ENCODE peak calls at places on chromosomes 1 and 21, in four cellular contexts. J is epithelial cell of esophagus, B is WERI-Rb-1, T is B cell. N is an unnamed sample.
A peak's percentile ranks its signal among the peaks of the same experiment; 100 is the strongest.

GRCh38 chr1:27575861-27576331 is 28.0 kb downstream of the AHDC1 start:
- DNase-seq in J (peak; percentile 70), B (no peak), T (no peak), N (no peak)

GRCh38 chr1:53343831-53344668 is 16.2 kb upstream of the LRP8 start:
- DNase-seq in J (no peak), B (no peak), T (no peak), N (peak; percentile 42)

GRCh38 chr1:198107041-198107440 is 49.8 kb upstream of the NEK7 start:
- DNase-seq in J (peak; percentile 66), B (no peak), T (no peak), N (no peak)

GRCh38 chr21:42337830-42338729 is 12.7 kb downstream of the TFF2 start:
- DNase-seq in J (peak; percentile 84), B (peak; percentile 88), T (peak; percentile 80), N (peak; percentile 76)

GRCh38 chr1:40143891-40144575 is 17.2 kb upstream of the RLF start:
- DNase-seq in J (peak; percentile 74), B (peak; percentile 64), T (peak; percentile 76), N (peak; percentile 71)

GRCh38 chr1:12543747-12544146 is 74.3 kb downstream of the DHRS3 start:
- DNase-seq in J (no peak), B (no peak), T (no peak), N (no peak)

GRCh38 chr1:25927541-25928265 is 21.5 kb upstream of the STMN1 start:
- DNase-seq in J (no peak), B (peak; percentile 89), T (no peak), N (no peak)

GRCh38 chr1:156148236-156148635 is 5.1 kb upstream of the SEMA4A start:
- DNase-seq in J (no peak), B (no peak), T (peak; percentile 65), N (no peak)

GRCh38 chr1:147769107-147769506 is 8.7 kb upstream of the GJA5 start:
- DNase-seq in J (no peak), B (no peak), T (no peak), N (no peak)

GRCh38 chr1:27940297-27940696 is 5.5 kb downstream of the SMPDL3B start:
- DNase-seq in J (no peak), B (peak; percentile 64), T (peak; percentile 66), N (no peak)

GRCh38 chr21:42466700-42467612 is 29.1 kb downstream of the RSPH1 start:
- DNase-seq in J (peak; percentile 56), B (peak; percentile 44), T (no peak), N (no peak)

GRCh38 chr1:45739137-45739536 is 11.3 kb downstream of the IPP start:
- DNase-seq in J (no peak), B (no peak), T (no peak), N (no peak)

GRCh38 chr1:6260433-6260934 is 414 bp downstream of the GPR153 start:
- DNase-seq in J (no peak), B (peak; percentile 45), T (no peak), N (no peak)

DNA sequence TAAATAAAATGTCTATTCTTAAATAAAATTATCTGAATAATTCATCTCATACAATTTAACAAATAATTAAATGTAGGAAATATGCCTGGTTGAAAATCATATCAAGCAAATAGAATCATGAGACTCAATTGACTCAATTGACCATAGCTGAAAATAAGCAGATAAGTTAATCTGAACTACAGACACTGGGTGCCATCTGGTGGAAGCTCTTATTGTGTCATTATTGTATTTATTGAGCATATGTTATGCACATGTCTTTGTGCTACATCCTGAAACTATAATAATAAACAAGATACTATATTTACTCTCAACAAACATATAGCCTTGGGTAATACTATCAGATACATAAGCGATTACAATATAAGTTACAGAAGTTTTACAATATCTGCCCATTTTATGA is 41.0 kb downstream of the BRINP3 start:
- DNase-seq in J (peak; percentile 43), B (no peak), T (no peak), N (no peak)
- TF ChIP-seq CTCF in J (peak; percentile 35), B (no peak), T (no peak), N (peak; percentile 63)

DNA sequence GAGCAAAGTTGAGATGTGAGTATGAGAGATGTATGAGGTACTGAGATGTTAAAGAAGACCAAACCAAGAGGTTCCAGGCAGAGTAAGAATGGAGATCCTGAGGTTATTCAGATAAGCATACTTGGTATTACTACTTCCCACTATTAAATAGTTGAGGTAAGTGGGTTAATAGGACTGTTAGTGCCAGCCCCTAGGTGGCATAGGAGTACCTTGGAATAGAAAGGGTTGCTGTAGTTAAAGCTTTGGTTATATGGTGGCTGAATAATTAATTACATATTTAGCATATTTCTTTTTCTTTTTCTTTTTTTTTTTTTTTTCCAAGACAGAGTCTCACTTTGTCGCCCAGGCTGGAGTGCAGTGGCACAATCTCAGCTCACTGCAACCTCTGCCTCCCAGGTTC is 397.9 kb upstream of the TMPRSS15 start:
- DNase-seq in J (peak; percentile 3), B (no peak), T (no peak), N (no peak)
- TF ChIP-seq CTCF in J (no peak), B (no peak), T (no peak), N (no peak)

DNA sequence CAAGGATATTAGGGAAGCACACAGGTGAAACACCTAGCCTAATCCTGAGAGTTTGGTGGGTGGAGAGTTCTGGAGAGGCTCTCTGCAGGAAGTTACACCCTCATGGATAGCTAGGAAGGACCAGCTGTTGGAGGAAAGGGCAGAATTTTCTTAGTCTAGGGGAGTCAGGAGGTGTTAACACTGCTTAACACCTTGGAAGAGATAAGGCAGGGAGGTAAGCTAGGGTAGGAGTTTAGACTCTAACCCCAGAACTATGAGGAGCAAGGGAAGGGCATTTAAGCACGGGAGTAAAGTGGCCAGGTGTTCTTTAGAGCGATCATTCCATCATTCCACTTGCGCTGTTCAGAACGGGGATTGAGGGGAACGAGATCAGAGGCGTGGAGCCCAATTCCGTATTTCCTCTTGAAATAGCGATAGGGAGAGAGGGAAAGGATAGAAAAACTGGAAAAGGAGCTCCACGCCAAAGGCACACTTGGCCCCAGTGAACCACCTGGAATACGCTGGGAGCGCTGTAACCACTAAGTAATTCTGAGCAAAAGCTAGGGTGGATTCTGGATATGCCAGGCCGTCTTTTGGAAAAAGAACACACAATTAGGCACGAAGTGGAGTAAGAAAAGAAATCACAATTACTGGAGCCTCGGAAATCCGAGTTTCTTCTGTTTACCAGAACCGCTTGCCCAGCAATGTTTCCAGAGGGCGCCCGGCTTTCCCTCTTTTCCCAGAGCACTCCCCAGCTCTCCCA is 1.5 kb upstream of the GPR137B start:
- DNase-seq in J (no peak), B (no peak), T (no peak), N (no peak)
- TF ChIP-seq CTCF in J (no peak), B (no peak), T (no peak), N (no peak)

GRCh38 chr1:109112056-109112651 is 1.8 kb upstream of the ELAPOR1 start:
- DNase-seq in J (peak; percentile 49), B (no peak), T (no peak), N (no peak)
- TF ChIP-seq CTCF in J (peak; percentile 42), B (peak; percentile 48), T (no peak), N (no peak)

DNA sequence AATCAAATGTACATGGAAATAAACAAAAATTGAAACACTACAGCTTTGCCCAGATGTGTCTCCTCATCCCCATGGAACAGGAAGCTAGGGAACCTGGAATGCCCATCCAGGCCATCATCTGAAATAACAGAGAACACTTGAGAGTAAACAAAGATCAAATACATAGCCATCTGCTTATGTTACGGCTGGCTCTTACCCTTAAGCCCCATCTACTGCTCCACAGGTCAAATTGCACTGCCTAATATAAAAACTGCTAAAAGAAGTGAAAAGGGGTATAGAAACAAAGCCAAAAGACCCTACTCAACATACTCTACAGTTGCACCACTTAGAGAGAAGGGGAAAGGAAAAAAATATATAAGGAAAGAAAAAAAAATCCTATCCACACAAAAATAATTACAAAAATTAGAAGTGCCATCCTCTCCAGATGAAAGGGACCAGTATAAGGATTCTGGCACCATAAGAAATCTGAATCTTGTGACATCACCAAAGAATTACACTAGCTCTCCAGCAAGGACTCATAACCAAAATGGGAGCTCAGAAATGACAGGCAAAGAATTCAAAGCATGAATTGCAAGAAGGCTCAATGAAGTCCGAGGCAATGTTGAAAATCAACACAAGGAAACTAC is 26.9 kb downstream of the OR6Y1 start:
- DNase-seq in J (peak; percentile 36), B (no peak), T (no peak), N (no peak)
- TF ChIP-seq CTCF in J (peak; percentile 64), B (no peak), T (peak; percentile 77), N (no peak)

N was measured in type B pancreatic cell.